ENCODE peak calls at places on chromosomes 2 and 18, in five cellular contexts. One of them, this sample, is unnamed.

GRCh38 chr2:893311-893710 is 57.3 kb upstream of the SNTG2 start:
- DNase-seq in nephron progenitor cell: peak; percentile 65
- DNase-seq in left ventricle myocardium inferior: no peak
- DNase-seq in CD4-positive, alpha-beta T cell: no peak
- DNase-seq in body of pancreas: peak; percentile 68
- DNase-seq in this sample: no peak

GRCh38 chr18:49249523-49249922 is 210.9 kb downstream of the DYM start:
- DNase-seq in CD4-positive, alpha-beta T cell: no peak
- DNase-seq in nephron progenitor cell: no peak
- DNase-seq in left ventricle myocardium inferior: no peak
- DNase-seq in body of pancreas: no peak
- DNase-seq in this sample: no peak

GRCh38 chr2:221554769-221555510 is 17.2 kb downstream of the EPHA4 start:
- DNase-seq in left ventricle myocardium inferior: no peak
- DNase-seq in CD4-positive, alpha-beta T cell: no peak
- DNase-seq in nephron progenitor cell: peak; percentile 15
- DNase-seq in body of pancreas: no peak
- DNase-seq in this sample: no peak

GRCh38 chr18:23073996-23074606 is 61.2 kb upstream of the CABLES1 start:
- DNase-seq in body of pancreas: no peak
- DNase-seq in CD4-positive, alpha-beta T cell: no peak
- DNase-seq in nephron progenitor cell: no peak
- DNase-seq in left ventricle myocardium inferior: no peak
- DNase-seq in this sample: no peak

GRCh38 chr18:48836806-48837615 is 113.8 kb downstream of the SMAD7 start:
- DNase-seq in CD4-positive, alpha-beta T cell: no peak
- DNase-seq in nephron progenitor cell: no peak
- DNase-seq in left ventricle myocardium inferior: no peak
- DNase-seq in body of pancreas: no peak
- DNase-seq in this sample: peak; percentile 28

GRCh38 chr18:57980573-57981348 is 63.3 kb upstream of the NEDD4L start:
- DNase-seq in body of pancreas: no peak
- DNase-seq in left ventricle myocardium inferior: no peak
- DNase-seq in nephron progenitor cell: no peak
- DNase-seq in CD4-positive, alpha-beta T cell: no peak
- DNase-seq in this sample: no peak

GRCh38 chr2:30652271-30652910 is 154.9 kb downstream of the CAPN13 start:
- DNase-seq in body of pancreas: no peak
- DNase-seq in nephron progenitor cell: no peak
- DNase-seq in left ventricle myocardium inferior: no peak
- DNase-seq in CD4-positive, alpha-beta T cell: no peak
- DNase-seq in this sample: no peak

GRCh38 chr2:151973901-151974199 is 125.0 kb downstream of the CACNB4 start:
- DNase-seq in nephron progenitor cell: peak; percentile 38
- DNase-seq in left ventricle myocardium inferior: peak; percentile 18
- DNase-seq in CD4-positive, alpha-beta T cell: no peak
- DNase-seq in body of pancreas: no peak
- DNase-seq in this sample: no peak

GRCh38 chr18:39799010-39799409 is 2156.0 kb upstream of the PIK3C3 start:
- DNase-seq in left ventricle myocardium inferior: no peak
- DNase-seq in CD4-positive, alpha-beta T cell: no peak
- DNase-seq in nephron progenitor cell: no peak
- DNase-seq in body of pancreas: no peak
- DNase-seq in this sample: no peak

GRCh38 chr2:240319855-240320560 is 115.5 kb upstream of the GPC1 start:
- DNase-seq in CD4-positive, alpha-beta T cell: no peak
- DNase-seq in body of pancreas: no peak
- DNase-seq in left ventricle myocardium inferior: no peak
- DNase-seq in nephron progenitor cell: no peak
- DNase-seq in this sample: no peak

This sample was measured in psoas muscle.